ENCODE peak calls at places on chromosomes 5 and 9, in nine cellular contexts. P is suprapubic skin, W is mesendoderm, V is breast epithelium, H is GM23338, D is psoas muscle, S is GM23248, A is PC-3, C is tibial artery. B is an unnamed sample.

GRCh38 chr9:115000217-115000639 is 69.8 kb upstream of the TNFSF8 start:
- DNase-seq in H (no peak), V (no peak), C (no peak), S (peak; percentile 59), D (no peak), A (no peak), P (no peak), W (no peak), B (no peak)

GRCh38 chr5:177130211-177131018 is 3.2 kb upstream of the NSD1 start:
- DNase-seq in W (peak; percentile 72), D (no peak), A (peak; percentile 1), V (no peak), S (peak; percentile 60), C (no peak), H (peak; percentile 60), P (no peak), B (no peak)

GRCh38 chr5:181207960-181208253 is 2.9 kb upstream of the TRIM7 start:
- DNase-seq in V (no peak), S (no peak), A (no peak), H (no peak), D (no peak), C (no peak), W (no peak), P (no peak), B (no peak)

GRCh38 chr9:92100237-92100911 is 14.8 kb downstream of the SPTLC1 start:
- DNase-seq in P (no peak), D (no peak), A (peak; percentile 81), W (peak; percentile 88), C (no peak), H (no peak), V (no peak), S (peak; percentile 83), B (no peak)

GRCh38 chr9:114081441-114082016 is 3.4 kb upstream of the AMBP start:
- DNase-seq in W (no peak), P (peak; percentile 73), C (no peak), H (no peak), D (no peak), S (no peak), V (no peak), A (no peak), B (no peak)

GRCh38 chr9:126839301-126839700 is 21.1 kb upstream of the ZBTB34 start:
- DNase-seq in S (no peak), W (no peak), C (no peak), H (no peak), V (no peak), A (no peak), P (no peak), D (no peak), B (no peak)

GRCh38 chr5:14450055-14450524 is 131.5 kb upstream of the OTULINL start:
- DNase-seq in W (no peak), A (no peak), S (peak; percentile 99), P (peak; percentile 84), V (no peak), D (peak; percentile 70), H (no peak), C (peak; percentile 80), B (no peak)

GRCh38 chr9:5893591-5894236 is 3.0 kb downstream of the MLANA start:
- DNase-seq in H (no peak), V (no peak), A (no peak), W (no peak), P (no peak), C (no peak), S (no peak), D (no peak), B (no peak)

GRCh38 chr5:59423021-59423420 is 470.5 kb downstream of the PDE4D start:
- DNase-seq in H (no peak), S (peak; percentile 54), P (no peak), C (no peak), V (no peak), A (no peak), W (no peak), D (no peak), B (no peak)

GRCh38 chr5:109826-110225 is 17.9 kb downstream of the PLEKHG4B start:
- DNase-seq in P (no peak), V (no peak), H (no peak), D (no peak), C (no peak), S (no peak), W (no peak), A (no peak), B (no peak)

GRCh38 chr9:73714294-73714693 is 562.6 kb downstream of the ANXA1 start:
- DNase-seq in C (no peak), H (no peak), P (no peak), V (no peak), W (no peak), D (no peak), S (peak; percentile 16), A (peak; percentile 7), B (no peak)

GRCh38 chr5:171288066-171288465 is 21.0 kb upstream of the TLX3 start:
- DNase-seq in P (no peak), H (no peak), C (no peak), A (no peak), D (no peak), V (no peak), W (no peak), S (no peak), B (no peak)

GRCh38 chr9:129803679-129804065 is 688 bp downstream of the TOR1B start:
- DNase-seq in H (no peak), C (no peak), D (no peak), S (peak; percentile 33), P (no peak), A (no peak), V (no peak), W (peak; percentile 25), B (no peak)

GRCh38 chr5:181205735-181206401 is 872 bp upstream of the TRIM7 start:
- DNase-seq in S (no peak), H (no peak), P (no peak), V (no peak), W (no peak), C (no peak), D (no peak), A (no peak), B (no peak)

GRCh38 chr9:91117959-91118651 is 243.6 kb downstream of the AUH start:
- DNase-seq in P (peak; percentile 89), W (peak; percentile 86), V (peak; percentile 24), D (peak; percentile 89), A (no peak), C (peak; percentile 96), S (peak; percentile 62), H (peak; percentile 84), B (peak; percentile 79)

GRCh38 chr9:96450613-96451544 is 910 bp downstream of the HABP4 start:
- DNase-seq in P (peak; percentile 82), S (peak; percentile 56), W (peak; percentile 37), D (peak; percentile 19), H (peak; percentile 52), C (peak; percentile 70), V (peak; percentile 32), A (peak; percentile 48), B (peak; percentile 33)

GRCh38 chr5:90866333-90866732 is 307.7 kb downstream of the ADGRV1 start:
- DNase-seq in P (no peak), D (no peak), V (no peak), C (no peak), A (peak; percentile 65), W (peak; percentile 46), S (peak; percentile 54), H (peak; percentile 68), B (no peak)

GRCh38 chr9:93649610-93650261 is 73.4 kb downstream of the PHF2 start:
- DNase-seq in P (no peak), D (no peak), W (no peak), V (no peak), S (peak; percentile 29), C (no peak), H (no peak), A (no peak), B (no peak)

GRCh38 chr9:93116049-93116961 is 17.7 kb downstream of the NINJ1 start:
- DNase-seq in C (peak; percentile 90), P (peak; percentile 87), A (no peak), V (peak; percentile 70), W (no peak), H (peak; percentile 37), D (peak; percentile 77), S (peak; percentile 73), B (peak; percentile 65)

GRCh38 chr5:11809407-11809806 is 94.8 kb downstream of the CTNND2 start:
- DNase-seq in V (no peak), C (no peak), S (no peak), D (no peak), A (peak; percentile 94), H (no peak), P (no peak), W (no peak), B (no peak)

GRCh38 chr5:11815481-11815880 is 88.8 kb downstream of the CTNND2 start:
- DNase-seq in A (no peak), P (no peak), S (no peak), H (no peak), W (no peak), C (no peak), V (no peak), D (no peak), B (no peak)

GRCh38 chr5:11815916-11816315 is 88.3 kb downstream of the CTNND2 start:
- DNase-seq in P (no peak), C (no peak), W (no peak), H (no peak), D (no peak), V (no peak), S (no peak), A (no peak), B (no peak)

DNA sequence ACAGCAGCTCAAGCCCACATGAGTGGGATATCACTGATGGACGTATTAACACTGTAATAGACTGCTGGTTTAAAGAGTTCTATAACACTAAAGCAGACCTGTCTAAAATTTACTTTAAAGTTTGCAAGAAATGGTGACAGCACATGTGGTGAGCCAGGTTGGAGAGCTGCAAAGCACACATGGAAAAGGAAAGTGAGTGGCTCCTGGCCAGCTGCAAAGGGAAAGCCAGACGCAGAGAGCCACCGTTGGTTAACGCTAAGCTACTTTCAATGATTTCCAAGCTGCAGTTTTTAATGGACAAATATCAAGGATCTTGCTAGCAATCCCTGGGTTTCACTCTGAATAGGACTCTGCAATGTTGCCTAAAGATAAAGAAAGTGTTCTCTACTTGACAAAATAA is 89.9 kb downstream of the CTNND2 start:
- DNase-seq in H (no peak), C (no peak), P (no peak), V (no peak), W (no peak), A (no peak), S (no peak), D (no peak), B (no peak)
- H3K27me3 ChIP-seq in H (no peaks in the 10 kb centered on the region), C (no peaks in the 10 kb centered on the region), P (no peaks in the 10 kb centered on the region), V (no peaks in the 10 kb centered on the region), W (no peaks in the 10 kb centered on the region), A (no peaks in the 10 kb centered on the region), S (no peaks in the 10 kb centered on the region), D (no peaks in the 10 kb centered on the region), B (no peaks in the 10 kb centered on the region)

GRCh38 chr9:132794730-132795380 is 83.2 kb downstream of the AK8 start:
- DNase-seq in P (no peak), W (peak; percentile 94), C (no peak), H (peak; percentile 25), D (no peak), S (no peak), A (peak; percentile 21), V (no peak), B (no peak)
- H3K27me3 ChIP-seq in P (no peaks in the 10 kb centered on the region), W (peaks cover 5% of the 10 kb centered on the region), C (peaks cover 21% of the 10 kb centered on the region), H (peaks cover 46% of the 10 kb centered on the region), D (no peaks in the 10 kb centered on the region), S (peaks cover 52% of the 10 kb centered on the region), A (no peaks in the 10 kb centered on the region), V (no peaks in the 10 kb centered on the region), B (no peaks in the 10 kb centered on the region)

GRCh38 chr5:73395274-73395673 is 53.3 kb downstream of the FOXD1 start:
- DNase-seq in V (no peak), C (no peak), D (no peak), H (no peak), P (no peak), A (no peak), S (no peak), W (no peak), B (no peak)
- H3K27me3 ChIP-seq in V (peaks cover 2% of the 10 kb centered on the region), C (peaks cover 11% of the 10 kb centered on the region), D (no peaks in the 10 kb centered on the region), H (peaks cover 3% of the 10 kb centered on the region), P (peaks cover 16% of the 10 kb centered on the region), A (no peaks in the 10 kb centered on the region), S (no peaks in the 10 kb centered on the region), W (no peaks in the 10 kb centered on the region), B (no peaks in the 10 kb centered on the region)

GRCh38 chr9:134317431-134318414 is 8.5 kb upstream of the RXRA start:
- DNase-seq in H (no peak), S (peak; percentile 81), P (no peak), A (no peak), D (peak; percentile 7), V (no peak), C (peak; percentile 45), W (no peak), B (peak; percentile 11)
- H3K27me3 ChIP-seq in H (no peaks in the 10 kb centered on the region), S (no peaks in the 10 kb centered on the region), P (no peaks in the 10 kb centered on the region), A (no peaks in the 10 kb centered on the region), D (no peaks in the 10 kb centered on the region), V (no peaks in the 10 kb centered on the region), C (peaks cover 10% of the 10 kb centered on the region), W (no peaks in the 10 kb centered on the region), B (no peaks in the 10 kb centered on the region)